ENCODE peak calls at places on chromosomes 7 and 10, in nine cellular contexts. T, K, B, M, H, L, R, O and A are unnamed samples.

GRCh38 chr7:148883233-148884048 is 650 bp downstream of the EZH2 start:
- DNase-seq in T (peak; percentile 69), K (peak; percentile 34), B (peak; percentile 62), M (peak; percentile 53), H (peak; percentile 61), L (no peak), R (no peak), O (no peak), A (no peak)

GRCh38 chr7:129017264-129017663 is 37.6 kb downstream of the TNPO3 start:
- DNase-seq in T (no peak), K (no peak), B (peak; percentile 12), M (no peak), H (no peak), L (no peak), R (no peak), O (no peak), A (no peak)

GRCh38 chr10:111072232-111072631 is 4.6 kb upstream of the ADRA2A start:
- DNase-seq in T (no peak), K (no peak), B (no peak), M (peak; percentile 25), H (no peak), L (no peak), R (no peak), O (no peak), A (peak; percentile 22)

GRCh38 chr7:24971333-24972165 is 8.4 kb downstream of the OSBPL3 start:
- DNase-seq in T (no peak), K (no peak), B (no peak), M (peak; percentile 90), H (no peak), L (peak; percentile 91), R (peak; percentile 95), O (peak; percentile 94), A (peak; percentile 68)

GRCh38 chr10:70920519-70920918 is 32.2 kb upstream of the PCBD1 start:
- DNase-seq in T (no peak), K (peak; percentile 76), B (no peak), M (no peak), H (no peak), L (no peak), R (no peak), O (peak; percentile 34), A (no peak)

GRCh38 chr10:88243847-88244730 is 339.0 kb downstream of the RNLS start:
- DNase-seq in T (no peak), K (peak; percentile 84), B (no peak), M (no peak), H (no peak), L (peak; percentile 43), R (no peak), O (no peak), A (peak; percentile 25)

GRCh38 chr10:6586501-6586900 is 6.4 kb upstream of the PRKCQ start:
- DNase-seq in T (no peak), K (no peak), B (no peak), M (no peak), H (no peak), L (no peak), R (no peak), O (no peak), A (no peak)

GRCh38 chr10:20624642-20625041 is 272.5 kb downstream of the NEBL start:
- DNase-seq in T (no peak), K (no peak), B (no peak), M (peak; percentile 47), H (no peak), L (no peak), R (peak; percentile 76), O (no peak), A (peak; percentile 53)

GRCh38 chr7:303425-303824 is 13.5 kb downstream of the FOXL3 start:
- DNase-seq in T (no peak), K (no peak), B (no peak), M (no peak), H (no peak), L (no peak), R (no peak), O (no peak), A (no peak)

GRCh38 chr10:9015005-9015404 is 960.5 kb downstream of the GATA3 start:
- DNase-seq in T (no peak), K (no peak), B (no peak), M (no peak), H (no peak), L (peak; percentile 33), R (no peak), O (peak; percentile 4), A (no peak)

GRCh38 chr7:111835066-111835465 is 272.8 kb upstream of the IMMP2L start:
- DNase-seq in T (no peak), K (no peak), B (no peak), M (peak; percentile 88), H (no peak), L (peak; percentile 89), R (peak; percentile 90), O (peak; percentile 63), A (peak; percentile 76)

GRCh38 chr7:99707096-99707495 is 27.3 kb upstream of the CYP3A5 start:
- DNase-seq in T (no peak), K (no peak), B (no peak), M (peak; percentile 38), H (no peak), L (peak; percentile 37), R (peak; percentile 3), O (peak; percentile 34), A (peak; percentile 9)

GRCh38 chr10:31242902-31243301 is 76.1 kb upstream of the ZEB1 start:
- DNase-seq in T (no peak), K (no peak), B (no peak), M (peak; percentile 98), H (no peak), L (peak; percentile 95), R (peak; percentile 94), O (peak; percentile 82), A (peak; percentile 88)

GRCh38 chr7:22435720-22436119 is 64.3 kb downstream of the STEAP1B start:
- DNase-seq in T (no peak), K (no peak), B (peak; percentile 59), M (no peak), H (no peak), L (no peak), R (no peak), O (peak; percentile 59), A (no peak)
- H3K4me3 ChIP-seq in T (no peak overlapping the region), K (no peak overlapping the region), B (peak overlapping the region; percentile 51), M (no peak overlapping the region), H (no peak overlapping the region), L (no peak overlapping the region), R (no peak overlapping the region), O (no peak overlapping the region), A (no peak overlapping the region)

GRCh38 chr10:44865289-44865671 is 45.9 kb upstream of the TMEM72 start:
- DNase-seq in T (peak; percentile 17), K (no peak), B (no peak), M (no peak), H (no peak), L (no peak), R (no peak), O (no peak), A (no peak)

GRCh38 chr10:44862917-44863316 is 48.2 kb upstream of the TMEM72 start:
- DNase-seq in T (no peak), K (no peak), B (no peak), M (no peak), H (no peak), L (no peak), R (no peak), O (no peak), A (no peak)

GRCh38 chr10:44863344-44864041 is 47.6 kb upstream of the TMEM72 start:
- DNase-seq in T (peak; percentile 48), K (no peak), B (no peak), M (peak; percentile 51), H (peak; percentile 67), L (no peak), R (no peak), O (no peak), A (no peak)

GRCh38 chr10:44864637-44865288 is 46.4 kb upstream of the TMEM72 start:
- DNase-seq in T (peak; percentile 93), K (peak; percentile 92), B (peak; percentile 67), M (peak; percentile 93), H (peak; percentile 79), L (peak; percentile 82), R (peak; percentile 81), O (peak; percentile 69), A (peak; percentile 19)

DNA sequence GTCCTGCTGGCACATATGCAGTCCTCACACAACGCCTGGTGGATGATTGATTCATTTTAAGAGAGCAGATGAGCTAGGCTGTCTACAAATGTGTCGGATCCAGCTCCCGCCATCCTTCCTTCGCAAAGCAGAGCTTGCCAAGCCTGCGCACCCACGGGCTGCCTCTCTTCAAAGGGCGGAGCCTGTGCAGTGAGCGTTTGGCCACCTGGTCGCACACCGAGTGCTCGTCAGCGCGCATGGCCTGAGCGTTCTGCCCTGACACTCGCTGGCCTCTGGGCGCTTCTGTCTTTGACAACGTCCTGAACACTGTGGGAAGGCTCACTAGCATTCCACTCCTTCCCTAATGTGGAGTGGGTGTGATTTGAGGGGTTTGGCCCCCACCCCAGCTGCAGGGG is 47.1 kb upstream of the TMEM72 start:
- DNase-seq in T (peak; percentile 74), K (no peak), B (no peak), M (peak; percentile 72), H (peak; percentile 12), L (no peak), R (peak; percentile 25), O (peak; percentile 23), A (no peak)
- H3K4me3 ChIP-seq in T (peak overlapping the region; percentile 50), K (peak overlapping the region; percentile 50), B (peak overlapping the region; percentile 57), M (peak overlapping the region; percentile 73), H (peak overlapping the region; percentile 66), L (peak overlapping the region; percentile 50), R (peak overlapping the region; percentile 75), O (peak overlapping the region; percentile 24), A (peak overlapping the region; percentile 55)

GRCh38 chr10:42635098-42635497 is 3.3 kb downstream of the ZNF33B start:
- DNase-seq in T (no peak), K (no peak), B (no peak), M (no peak), H (no peak), L (no peak), R (no peak), O (no peak), A (no peak)

GRCh38 chr10:42638053-42638820 is at the start of gene ZNF33B:
- DNase-seq in T (peak; percentile 96), K (peak; percentile 95), B (peak; percentile 97), M (peak; percentile 94), H (peak; percentile 95), L (peak; percentile 95), R (peak; percentile 87), O (peak; percentile 97), A (peak; percentile 68)

GRCh38 chr10:42637648-42638052 is 720 bp downstream of the ZNF33B start:
- DNase-seq in T (no peak), K (no peak), B (no peak), M (no peak), H (no peak), L (no peak), R (no peak), O (no peak), A (no peak)

GRCh38 chr10:42638821-42639270 is 476 bp upstream of the ZNF33B start:
- DNase-seq in T (no peak), K (no peak), B (no peak), M (no peak), H (no peak), L (no peak), R (no peak), O (no peak), A (no peak)

GRCh38 chr10:42637142-42637541 is 1.2 kb downstream of the ZNF33B start:
- DNase-seq in T (no peak), K (no peak), B (no peak), M (no peak), H (no peak), L (no peak), R (no peak), O (no peak), A (no peak)
- H3K4me3 ChIP-seq in T (peak overlapping the region; percentile 89), K (peak overlapping the region; percentile 75), B (peak overlapping the region; percentile 76), M (peak overlapping the region; percentile 96), H (peak overlapping the region; percentile 100), L (peak overlapping the region; percentile 67), R (peak overlapping the region; percentile 96), O (peak overlapping the region; percentile 84), A (no peak overlapping the region)

GRCh38 chr10:129790710-129791446 is 173.2 kb downstream of the EBF3 start:
- DNase-seq in T (no peak), K (no peak), B (no peak), M (no peak), H (no peak), L (no peak), R (no peak), O (no peak), A (no peak)
- H3K4me3 ChIP-seq in T (no peak overlapping the region), K (no peak overlapping the region), B (no peak overlapping the region), M (no peak overlapping the region), H (no peak overlapping the region), L (no peak overlapping the region), R (no peak overlapping the region), O (no peak overlapping the region), A (no peak overlapping the region)